ENCODE peak calls at places on chromosome 6, in nine cellular contexts. V is GM23338, C is A673, H is PC-9, R is GM23248, B is mammary epithelial cell, O is MM.1S, Z is HCT116, X is hepatocyte. N is an unnamed sample.

GRCh38 chr6:7758456-7758855 is 32.6 kb downstream of the BMP6 start:
- DNase-seq in V (no peak), C (no peak), H (peak), R (peak), B (peak), O (no peak), Z (peak), X (no peak), N (no peak)

GRCh38 chr6:119129148-119129967 is 50.9 kb upstream of the FAM184A start:
- DNase-seq in V (peak), C (peak), H (peak), R (peak), B (peak), O (peak), Z (peak), X (peak), N (peak)

GRCh38 chr6:36301781-36302180 is 31.9 kb downstream of the PNPLA1 start:
- DNase-seq in V (no peak), C (no peak), H (no peak), R (peak), B (no peak), O (no peak), Z (no peak), X (no peak), N (no peak)

GRCh38 chr6:156779206-156780116 is 2.3 kb downstream of the ARID1B start:
- DNase-seq in V (peak), C (peak), H (peak), R (peak), B (peak), O (no peak), Z (no peak), X (peak), N (no peak)

GRCh38 chr6:15841937-15842698 is 179.3 kb upstream of the DTNBP1 start:
- DNase-seq in V (no peak), C (no peak), H (no peak), R (peak), B (no peak), O (no peak), Z (no peak), X (no peak), N (no peak)

GRCh38 chr6:74755196-74755595 is 450.7 kb downstream of the COL12A1 start:
- DNase-seq in V (peak), C (no peak), H (no peak), R (no peak), B (no peak), O (no peak), Z (no peak), X (no peak), N (no peak)

GRCh38 chr6:1766663-1767062 is 156.9 kb downstream of the FOXC1 start:
- DNase-seq in V (no peak), C (no peak), H (peak), R (peak), B (no peak), O (no peak), Z (no peak), X (no peak), N (no peak)

GRCh38 chr6:42958125-42958524 is 2.4 kb upstream of the GNMT start:
- DNase-seq in V (no peak), C (no peak), H (no peak), R (no peak), B (no peak), O (no peak), Z (no peak), X (no peak), N (no peak)

GRCh38 chr6:144158133-144158532 is 7.8 kb downstream of the STX11 start:
- DNase-seq in V (peak), C (peak), H (peak), R (peak), B (peak), O (no peak), Z (no peak), X (peak), N (no peak)

GRCh38 chr6:69022991-69023390 is 387.9 kb downstream of the ADGRB3 start:
- DNase-seq in V (no peak), C (no peak), H (no peak), R (peak), B (peak), O (no peak), Z (no peak), X (no peak), N (no peak)

GRCh38 chr6:118581489-118581959 is 33.4 kb downstream of the PLN start:
- DNase-seq in V (no peak), C (peak), H (no peak), R (peak), B (peak), O (no peak), Z (no peak), X (peak), N (no peak)

GRCh38 chr6:15340105-15340601 is 94.3 kb downstream of the JARID2 start:
- DNase-seq in V (no peak), C (no peak), H (no peak), R (no peak), B (no peak), O (no peak), Z (no peak), X (no peak), N (no peak)

GRCh38 chr6:15504581-15505350 is 158.1 kb downstream of the DTNBP1 start:
- DNase-seq in V (no peak), C (peak), H (no peak), R (peak), B (peak), O (no peak), Z (no peak), X (peak), N (peak)

GRCh38 chr6:42042108-42042507 is 8.2 kb upstream of the TAF8 start:
- DNase-seq in V (no peak), C (no peak), H (no peak), R (no peak), B (no peak), O (no peak), Z (no peak), X (no peak), N (no peak)

GRCh38 chr6:22956029-22956715 is 386.8 kb downstream of the HDGFL1 start:
- DNase-seq in V (no peak), C (no peak), H (no peak), R (no peak), B (no peak), O (no peak), Z (no peak), X (peak), N (peak)

GRCh38 chr6:116369540-116370327 is 1.0 kb upstream of the DSE start:
- DNase-seq in V (no peak), C (no peak), H (peak), R (no peak), B (no peak), O (peak), Z (no peak), X (no peak), N (no peak)

GRCh38 chr6:16635810-16636602 is 125.3 kb downstream of the ATXN1 start:
- DNase-seq in V (peak), C (no peak), H (peak), R (peak), B (peak), O (peak), Z (peak), X (no peak), N (no peak)

GRCh38 chr6:145360865-145361264 is 374.5 kb downstream of the EPM2A start:
- DNase-seq in V (peak), C (no peak), H (no peak), R (no peak), B (no peak), O (no peak), Z (no peak), X (no peak), N (no peak)

GRCh38 chr6:91185072-91185471 is 598.2 kb upstream of the MAP3K7 start:
- DNase-seq in V (no peak), C (peak), H (no peak), R (no peak), B (no peak), O (no peak), Z (no peak), X (no peak), N (no peak)

GRCh38 chr6:157079774-157080173 is 243.5 kb downstream of the TMEM242 start:
- DNase-seq in V (no peak), C (no peak), H (no peak), R (no peak), B (no peak), O (no peak), Z (no peak), X (no peak), N (no peak)

GRCh38 chr6:158879180-158879579 is 60.0 kb upstream of the EZR start:
- DNase-seq in V (peak), C (no peak), H (no peak), R (peak), B (peak), O (no peak), Z (no peak), X (peak), N (no peak)

GRCh38 chr6:76867182-76867581 is 596.1 kb downstream of the HTR1B start:
- DNase-seq in V (no peak), C (no peak), H (no peak), R (no peak), B (no peak), O (no peak), Z (no peak), X (no peak), N (no peak)

GRCh38 chr6:14088600-14089168 is 28.9 kb upstream of the CD83 start:
- DNase-seq in V (no peak), C (peak), H (no peak), R (no peak), B (peak), O (no peak), Z (no peak), X (no peak), N (no peak)

GRCh38 chr6:78854501-78854900 is 12.8 kb upstream of the IRAK1BP1 start:
- DNase-seq in V (no peak), C (peak), H (no peak), R (no peak), B (no peak), O (no peak), Z (no peak), X (no peak), N (no peak)

GRCh38 chr6:100803264-100803663 is 77.9 kb downstream of the ASCC3 start:
- DNase-seq in V (no peak), C (no peak), H (no peak), R (no peak), B (peak), O (no peak), Z (no peak), X (no peak), N (no peak)

GRCh38 chr6:35073766-35074471 is 67.2 kb downstream of the TCP11 start:
- DNase-seq in V (no peak), C (no peak), H (no peak), R (no peak), B (no peak), O (no peak), Z (no peak), X (no peak), N (no peak)

GRCh38 chr6:106106276-106107042 is 20.3 kb downstream of the PRDM1 start:
- DNase-seq in V (no peak), C (no peak), H (no peak), R (no peak), B (no peak), O (peak), Z (no peak), X (no peak), N (no peak)

GRCh38 chr6:106108129-106108528 is 22.0 kb downstream of the PRDM1 start:
- DNase-seq in V (no peak), C (no peak), H (no peak), R (no peak), B (no peak), O (no peak), Z (no peak), X (no peak), N (no peak)

GRCh38 chr6:106107043-106107613 is 21.0 kb downstream of the PRDM1 start:
- DNase-seq in V (no peak), C (no peak), H (no peak), R (no peak), B (no peak), O (peak), Z (no peak), X (no peak), N (no peak)

GRCh38 chr6:106110167-106110826 is 24.2 kb downstream of the PRDM1 start:
- DNase-seq in V (no peak), C (no peak), H (no peak), R (no peak), B (no peak), O (peak), Z (no peak), X (peak), N (no peak)

DNA sequence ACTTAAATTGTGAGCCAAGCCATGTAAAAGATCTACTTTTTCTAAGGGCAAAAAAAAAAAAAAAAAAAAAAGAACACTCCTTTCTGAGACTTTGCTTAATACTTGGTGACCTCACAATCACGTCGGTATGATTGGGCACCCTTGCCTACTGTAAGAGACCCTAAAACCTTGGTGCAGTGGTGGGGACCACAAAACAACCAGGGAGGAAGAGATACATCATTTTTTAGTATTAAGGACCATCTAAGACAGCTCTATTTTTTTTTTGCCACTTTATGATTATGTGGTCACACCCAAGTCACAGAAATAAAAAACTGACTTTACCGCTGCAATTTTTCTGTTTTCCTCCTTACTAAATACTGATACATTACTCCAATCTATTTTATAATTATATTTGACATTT is 22.9 kb downstream of the PRDM1 start:
- DNase-seq in V (no peak), C (no peak), H (no peak), R (no peak), B (no peak), O (no peak), Z (no peak), X (no peak), N (no peak)
- H3K27ac ChIP-seq in V (no peak), C (no peak), H (no peak), R (no peak), B (no peak), O (no peak), Z (no peak), X (no peak), N (no peak)

GRCh38 chr6:33204165-33204414 is 365 bp upstream of the HSD17B8 start:
- DNase-seq in V (no peak), C (no peak), H (no peak), R (no peak), B (no peak), O (no peak), Z (no peak), X (no peak), N (no peak)

GRCh38 chr6:33206027-33206863 is 1.8 kb downstream of the HSD17B8 start:
- DNase-seq in V (no peak), C (no peak), H (no peak), R (peak), B (no peak), O (no peak), Z (no peak), X (no peak), N (no peak)

GRCh38 chr6:33206864-33207568 is 1.3 kb upstream of the RING1 start:
- DNase-seq in V (peak), C (no peak), H (peak), R (peak), B (no peak), O (no peak), Z (no peak), X (peak), N (no peak)

GRCh38 chr6:33204415-33205171 is at the start of gene HSD17B8:
- DNase-seq in V (peak), C (peak), H (peak), R (peak), B (peak), O (peak), Z (peak), X (peak), N (peak)

GRCh38 chr6:33205172-33206026 is 944 bp downstream of the HSD17B8 start:
- DNase-seq in V (peak), C (no peak), H (peak), R (peak), B (peak), O (peak), Z (peak), X (peak), N (no peak)
- H3K4me3 ChIP-seq in V (peak), C (peak), H (peak), R (peak), B (peak), O (peak), Z (peak), X (peak), N (peak)

GRCh38 chr6:30465582-30466306 is 23.6 kb upstream of the HLA-E start:
- DNase-seq in V (no peak), C (no peak), H (no peak), R (peak), B (no peak), O (no peak), Z (no peak), X (no peak), N (no peak)

GRCh38 chr6:30461055-30461454 is 28.3 kb upstream of the HLA-E start:
- DNase-seq in V (no peak), C (no peak), H (no peak), R (no peak), B (no peak), O (no peak), Z (no peak), X (no peak), N (no peak)

GRCh38 chr6:30462482-30462881 is 26.8 kb upstream of the HLA-E start:
- DNase-seq in V (no peak), C (no peak), H (no peak), R (no peak), B (no peak), O (no peak), Z (no peak), X (no peak), N (no peak)

GRCh38 chr6:30463242-30463641 is 26.1 kb upstream of the HLA-E start:
- DNase-seq in V (no peak), C (no peak), H (no peak), R (no peak), B (no peak), O (no peak), Z (no peak), X (no peak), N (no peak)

GRCh38 chr6:30463651-30464618 is 25.4 kb upstream of the HLA-E start:
- DNase-seq in V (peak), C (peak), H (peak), R (peak), B (peak), O (peak), Z (no peak), X (no peak), N (peak)
- TF ChIP-seq EZH2 in V (no peak), C (peak), H (no peak), R (peak), B (no peak), O (no peak), Z (no peak), X (no peak), N (peak)

DNA sequence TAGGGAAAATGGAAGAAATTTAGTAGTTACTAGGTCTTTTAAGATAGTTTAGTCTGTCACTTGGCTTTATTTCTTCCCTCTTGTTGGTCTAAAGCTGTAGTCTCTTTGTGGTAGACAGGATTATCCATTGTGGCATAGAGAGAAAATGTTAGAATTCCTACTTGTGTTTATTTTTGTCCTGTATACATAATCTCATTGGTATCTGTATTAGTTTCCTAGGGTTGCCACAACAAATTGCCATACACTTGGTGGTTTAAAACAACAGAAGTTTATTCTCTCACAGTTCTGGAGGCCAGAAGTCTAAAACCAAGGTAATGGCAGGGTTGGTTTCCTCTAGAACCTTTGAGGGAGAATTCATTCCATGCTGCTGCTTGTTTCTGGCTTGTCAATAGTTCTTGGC is 119.4 kb downstream of the ZFAND3 start:
- DNase-seq in V (no peak), C (no peak), H (no peak), R (peak), B (no peak), O (no peak), Z (no peak), X (no peak), N (no peak)
- H3K27ac ChIP-seq in V (no peak), C (peak), H (no peak), R (peak), B (no peak), O (no peak), Z (no peak), X (no peak), N (peak)

GRCh38 chr6:167470101-167470835 is 145.4 kb downstream of the TTLL2 start:
- DNase-seq in V (no peak), C (no peak), H (no peak), R (no peak), B (no peak), O (no peak), Z (no peak), X (no peak), N (no peak)
- H3K4me3 ChIP-seq in V (no peak), C (no peak), H (no peak), R (no peak), B (no peak), O (no peak), Z (no peak), X (no peak), N (no peak)